ENCODE peak calls at places on chromosomes 7 and 10, in four cellular contexts. V, H, K and X are unnamed samples. For H3K9me3, the result is how much of the 10 kb centered on the place peaks cover.

GRCh38 chr7:84617265-84618030 is 422.9 kb upstream of the SEMA3A start:
- DNase-seq in V (no peak), H (no peak), K (no peak), X (no peak)

GRCh38 chr10:24929056-24929544 is 23.3 kb downstream of the PRTFDC1 start:
- DNase-seq in V (no peak), H (no peak), K (no peak), X (no peak)

GRCh38 chr10:7153750-7154149 is 257.1 kb downstream of the SFMBT2 start:
- DNase-seq in V (no peak), H (no peak), K (no peak), X (no peak)

GRCh38 chr7:76292206-76292573 is 10.3 kb upstream of the HSPB1 start:
- DNase-seq in V (no peak), H (no peak), K (no peak), X (peak)

GRCh38 chr7:133645870-133646492 is 393.1 kb downstream of the EXOC4 start:
- DNase-seq in V (no peak), H (no peak), K (no peak), X (no peak)

GRCh38 chr7:69937097-69937496 is 338.8 kb downstream of the AUTS2 start:
- DNase-seq in V (no peak), H (no peak), K (no peak), X (no peak)

GRCh38 chr7:17056491-17057142 is 174.8 kb upstream of the AGR3 start:
- DNase-seq in V (no peak), H (no peak), K (no peak), X (no peak)

GRCh38 chr10:89466599-89467035 is 52.2 kb downstream of the IFIT5 start:
- DNase-seq in V (no peak), H (no peak), K (no peak), X (no peak)

DNA sequence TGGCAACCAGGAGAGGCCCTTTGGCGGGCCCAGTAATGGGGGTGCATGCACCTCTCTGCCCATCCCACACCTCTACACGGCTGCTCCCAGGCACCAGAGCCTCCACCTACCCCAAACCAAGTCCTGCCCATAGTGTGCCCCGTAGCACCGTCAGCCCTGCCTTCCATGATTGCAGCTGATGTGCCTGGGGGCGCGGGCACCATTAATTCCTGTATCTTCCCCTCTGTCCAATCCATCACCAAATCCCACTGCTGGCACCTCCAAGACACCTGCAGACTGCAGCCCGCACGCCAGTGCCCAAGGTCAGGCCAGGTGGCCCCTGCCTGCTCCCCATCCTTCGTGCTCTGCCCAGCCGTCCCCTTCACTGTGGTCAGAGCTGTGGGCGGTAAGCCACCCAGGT is 533.0 kb downstream of the PTPRN2 start:
- DNase-seq in V (no peak), H (no peak), K (no peak), X (no peak)
- H3K9me3 ChIP-seq in V (under half), H (under half), K (under half), X (under half)

DNA sequence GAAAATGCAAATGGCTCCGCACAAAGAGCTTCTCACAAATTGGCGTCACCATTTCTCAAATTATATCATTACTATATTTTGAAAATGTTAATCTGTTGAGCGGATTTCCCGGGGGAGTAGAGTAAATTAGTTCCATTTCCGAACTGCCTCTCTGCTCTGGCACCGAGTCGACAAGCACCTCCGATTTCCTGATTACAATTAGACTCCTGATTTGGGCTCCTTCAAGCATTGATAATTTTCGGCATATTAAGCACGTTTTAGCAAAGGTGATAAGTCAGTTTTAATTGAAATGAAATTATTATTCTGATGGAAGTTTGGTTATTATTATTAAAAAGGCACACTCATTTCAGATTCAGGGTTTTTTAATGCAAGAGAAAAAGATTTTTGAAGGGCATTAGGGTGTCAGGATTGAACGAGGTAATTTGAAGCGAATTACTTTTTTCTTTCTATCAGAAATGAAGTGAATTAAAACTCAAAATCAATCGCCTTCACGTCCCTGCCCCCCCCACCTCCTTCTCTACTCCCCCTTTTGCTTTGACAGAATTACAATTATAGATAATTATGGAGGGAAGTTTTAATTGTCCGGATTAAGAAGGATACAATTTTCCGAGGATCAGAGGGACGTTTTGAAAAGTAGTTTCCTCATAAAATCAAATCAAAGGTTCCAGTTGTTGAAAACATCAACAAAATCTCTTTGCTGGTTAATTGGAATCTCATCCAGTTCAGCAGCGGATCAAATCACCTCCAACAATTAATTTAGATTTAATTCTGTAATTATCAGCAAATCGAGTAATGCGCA is 3.9 kb upstream of the UNCX start:
- DNase-seq in V (no peak), H (no peak), K (no peak), X (no peak)
- H3K27ac ChIP-seq in V (no peak), H (no peak), K (no peak), X (no peak)

GRCh38 chr10:70053896-70054641 is 1.4 kb downstream of the MACROH2A2 start:
- DNase-seq in V (no peak), H (no peak), K (no peak), X (no peak)
- H3K4me3 ChIP-seq in V (peak), H (no peak), K (no peak), X (peak)

DNA sequence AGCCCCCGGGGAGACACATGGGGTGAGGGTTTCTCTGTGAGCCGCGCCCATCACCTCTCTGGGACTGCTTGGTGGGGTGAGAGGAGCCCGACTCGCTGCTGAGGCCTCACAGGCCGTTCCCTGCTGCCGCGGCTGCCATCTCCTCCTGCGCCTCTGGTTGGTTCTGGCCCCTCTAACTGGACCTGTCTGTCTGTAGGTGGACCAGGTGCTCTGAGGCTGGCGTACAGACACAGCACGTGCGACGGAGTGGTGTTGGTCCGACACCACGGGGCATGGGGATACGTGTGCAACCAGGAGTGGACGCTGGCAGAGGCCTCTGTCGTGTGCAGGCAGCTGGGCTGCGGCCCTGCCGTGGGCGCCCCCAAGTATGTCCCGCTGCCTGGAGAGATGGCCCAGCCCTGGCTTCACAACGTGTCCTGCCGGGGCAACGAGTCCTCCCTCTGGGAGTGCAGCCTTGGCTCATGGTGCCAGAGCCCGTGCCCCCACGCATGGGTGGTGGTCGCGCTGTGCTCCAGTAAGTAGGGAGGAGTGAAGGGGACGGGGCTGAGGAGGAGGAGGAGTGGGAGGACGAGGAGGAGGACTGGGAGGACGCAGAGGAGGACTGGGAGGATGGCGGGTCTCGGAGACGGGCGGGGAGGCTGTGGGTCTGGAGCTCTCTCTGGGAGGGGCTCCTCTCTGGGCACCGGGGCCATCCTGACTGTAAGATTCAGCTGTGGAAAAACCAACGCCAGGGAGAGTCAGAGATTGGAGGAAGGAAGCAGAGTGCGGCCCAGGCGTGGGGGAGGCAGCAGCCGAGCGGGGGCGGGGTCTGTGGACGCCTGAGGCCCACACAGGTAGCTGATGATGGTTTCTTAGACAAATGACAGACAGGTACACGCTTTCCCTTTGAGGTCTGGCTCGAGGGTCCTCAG is 2.6 kb downstream of the SCART1 start:
- DNase-seq in V (peak), H (no peak), K (no peak), X (peak)
- H3K9me3 ChIP-seq in V (under half), H (under half), K (under half), X (under half)

GRCh38 chr10:132970641-132971438 is 28.5 kb upstream of the CFAP46 start:
- DNase-seq in V (no peak), H (no peak), K (no peak), X (no peak)
- H3K27ac ChIP-seq in V (no peak), H (no peak), K (no peak), X (no peak)